ENCODE peak calls at places on chromosomes 13 and 19, in ten cellular contexts. C is NCI-H2107; E is GM19239; O is epithelial cell of prostate; U is stimulated activated CD4-positive, alpha-beta T cell treated with anti-CD3 and anti-CD28 coated beads, Interleukin-4, amount 100 ng/mL, for 1 hour; N is HEK293T; Z is transverse colon; Q is non-pigmented ciliary epithelial cell; H is activated CD4-positive, alpha-beta T cell treated with anti-CD3 and anti-CD28 coated beads, Interleukin-2, amount 50 U/mL, for 4 hours; J is CD4-positive, alpha-beta T cell. L is an unnamed sample.

GRCh38 chr13:51614350-51614786 is 30.1 kb downstream of the WDFY2 start:
- DNase-seq in C (no peak), E (peak; percentile 35), O (no peak), U (peak; percentile 31), N (no peak), Z (peak; percentile 12), Q (no peak), H (peak; percentile 25), J (peak; percentile 7), L (peak; percentile 56)

GRCh38 chr13:33249066-33249465 is 36.5 kb downstream of the STARD13 start:
- DNase-seq in C (no peak), E (no peak), O (no peak), U (no peak), N (no peak), Z (no peak), Q (peak; percentile 79), H (no peak), J (no peak), L (no peak)

GRCh38 chr19:55526216-55527196 is 10.4 kb downstream of the SBK2 start:
- DNase-seq in C (peak; percentile 59), E (no peak), O (no peak), U (no peak), N (no peak), Z (peak; percentile 80), Q (no peak), H (no peak), J (no peak), L (no peak)

GRCh38 chr19:56223481-56223880 is 21.4 kb downstream of the ZSCAN5C start:
- DNase-seq in C (no peak), E (no peak), O (no peak), U (no peak), N (no peak), Z (no peak), Q (no peak), H (no peak), J (no peak), L (no peak)

GRCh38 chr19:58513694-58514563 is 2.1 kb upstream of the SLC27A5 start:
- DNase-seq in C (peak; percentile 65), E (peak; percentile 96), O (peak; percentile 51), U (peak; percentile 97), N (no peak), Z (peak; percentile 94), Q (peak; percentile 42), H (peak; percentile 92), J (peak; percentile 88), L (peak; percentile 85)

GRCh38 chr13:96673825-96674224 is 320.5 kb downstream of the OXGR1 start:
- DNase-seq in C (no peak), E (no peak), O (no peak), U (no peak), N (no peak), Z (no peak), Q (no peak), H (no peak), J (no peak), L (no peak)

GRCh38 chr19:41205995-41206394 is 13.0 kb downstream of the CYP2S1 start:
- DNase-seq in C (no peak), E (no peak), O (no peak), U (no peak), N (no peak), Z (no peak), Q (no peak), H (peak; percentile 20), J (no peak), L (no peak)

GRCh38 chr19:784541-784940 is 12.7 kb upstream of the PTBP1 start:
- DNase-seq in C (no peak), E (no peak), O (no peak), U (no peak), N (no peak), Z (no peak), Q (no peak), H (no peak), J (no peak), L (no peak)

GRCh38 chr19:51020988-51021651 is 1.6 kb upstream of the KLK10 start:
- DNase-seq in C (no peak), E (no peak), O (no peak), U (no peak), N (peak; percentile 34), Z (no peak), Q (peak; percentile 15), H (no peak), J (no peak), L (no peak)

GRCh38 chr19:41696402-41697197 is 8.5 kb upstream of the CEACAM7 start:
- DNase-seq in C (no peak), E (no peak), O (no peak), U (no peak), N (no peak), Z (peak; percentile 31), Q (no peak), H (no peak), J (no peak), L (no peak)

GRCh38 chr13:22173605-22174004 is 502.7 kb downstream of the FGF9 start:
- DNase-seq in C (no peak), E (no peak), O (no peak), U (no peak), N (no peak), Z (no peak), Q (peak; percentile 17), H (no peak), J (no peak), L (no peak)

GRCh38 chr19:16266586-16266942 is 58.1 kb upstream of the KLF2 start:
- DNase-seq in C (no peak), E (no peak), O (no peak), U (peak; percentile 25), N (no peak), Z (no peak), Q (no peak), H (peak; percentile 37), J (peak; percentile 51), L (no peak)

GRCh38 chr13:89746554-89746953 is 1600.9 kb upstream of the MIR17HG start:
- DNase-seq in C (no peak), E (no peak), O (no peak), U (no peak), N (no peak), Z (no peak), Q (no peak), H (no peak), J (no peak), L (no peak)

GRCh38 chr19:51333836-51334460 is 8.0 kb downstream of the VSIG10L start:
- DNase-seq in C (no peak), E (no peak), O (no peak), U (no peak), N (no peak), Z (no peak), Q (no peak), H (no peak), J (no peak), L (no peak)

GRCh38 chr13:91406619-91407018 is 8.2 kb downstream of the GPC5 start:
- DNase-seq in C (peak; percentile 14), E (no peak), O (no peak), U (no peak), N (peak; percentile 73), Z (no peak), Q (no peak), H (no peak), J (no peak), L (no peak)

GRCh38 chr19:14375055-14375581 is 6.1 kb upstream of the ADGRE5 start:
- DNase-seq in C (no peak), E (no peak), O (no peak), U (no peak), N (no peak), Z (peak; percentile 73), Q (no peak), H (peak; percentile 46), J (peak; percentile 57), L (no peak)

GRCh38 chr13:57823704-57824103 is 192.2 kb downstream of the PCDH17 start:
- DNase-seq in C (no peak), E (no peak), O (no peak), U (no peak), N (no peak), Z (no peak), Q (no peak), H (no peak), J (no peak), L (no peak)

GRCh38 chr19:48874309-48875135 is 2.3 kb downstream of the PPP1R15A start:
- DNase-seq in C (no peak), E (no peak), O (no peak), U (peak; percentile 12), N (no peak), Z (peak; percentile 45), Q (no peak), H (no peak), J (no peak), L (no peak)

GRCh38 chr19:7982651-7983099 is 22.8 kb downstream of the ELAVL1 start:
- DNase-seq in C (no peak), E (no peak), O (no peak), U (no peak), N (no peak), Z (no peak), Q (no peak), H (no peak), J (no peak), L (no peak)

GRCh38 chr19:34269968-34270621 is 15.7 kb downstream of the GARRE1 start:
- DNase-seq in C (no peak), E (peak; percentile 57), O (no peak), U (peak; percentile 45), N (peak; percentile 31), Z (peak; percentile 51), Q (peak; percentile 51), H (peak; percentile 68), J (peak; percentile 62), L (peak; percentile 62)

GRCh38 chr19:19074172-19074905 is 10.5 kb downstream of the SLC25A42 start:
- DNase-seq in C (no peak), E (no peak), O (no peak), U (no peak), N (no peak), Z (no peak), Q (no peak), H (no peak), J (no peak), L (no peak)

GRCh38 chr13:20814224-20814910 is 40.6 kb upstream of the EEF1AKMT1 start:
- DNase-seq in C (no peak), E (no peak), O (no peak), U (no peak), N (peak; percentile 25), Z (peak; percentile 60), Q (peak; percentile 85), H (no peak), J (no peak), L (no peak)